ENCODE peak calls at places on chromosome X, in six cellular contexts. R is stimulated activated CD8-positive, alpha-beta memory T cell treated with anti-CD3 and anti-CD28 coated beads, Interleukin-15, amount 100 ng/mL, for 48 hours; U is NCI-H2029 treated with DMSO at 0.1 percent for 48 hours; Y is suprapubic skin; I is stimulated activated CD4-positive, alpha-beta T cell treated with anti-CD3 and anti-CD28 coated beads, Interleukin-2, amount 100 ng/mL, for 48 hours; B is C1 segment of cervical spinal cord. A is an unnamed sample.

GRCh38 chrX:7689791-7690412 is 153.1 kb upstream of the VCX start:
- DNase-seq in R (no peak), U (no peak), Y (no peak), I (no peak), B (no peak), A (no peak)

GRCh38 chrX:39896951-39897740 is 200.6 kb downstream of the BCOR start:
- DNase-seq in R (no peak), U (no peak), Y (no peak), I (no peak), B (no peak), A (no peak)

GRCh38 chrX:142804085-142804484 is 221.6 kb upstream of the SPANXN4 start:
- DNase-seq in R (no peak), U (no peak), Y (no peak), I (peak; percentile 0), B (no peak), A (no peak)

GRCh38 chrX:138775501-138775900 is 64.0 kb upstream of the FGF13 start:
- DNase-seq in R (no peak), U (no peak), Y (no peak), I (no peak), B (no peak), A (no peak)

GRCh38 chrX:17441965-17442364 is 67.0 kb downstream of the NHS start:
- DNase-seq in R (no peak), U (no peak), Y (no peak), I (no peak), B (no peak), A (no peak)

GRCh38 chrX:40531056-40531826 is 49.5 kb upstream of the ATP6AP2 start:
- DNase-seq in R (no peak), U (no peak), Y (no peak), I (no peak), B (no peak), A (no peak)

GRCh38 chrX:48896611-48897011 is 957 bp downstream of the TIMM17B start:
- DNase-seq in R (no peak), U (no peak), Y (no peak), I (no peak), B (no peak), A (no peak)

GRCh38 chrX:124981420-124981819 is 338.3 kb upstream of the TEX13C start:
- DNase-seq in R (no peak), U (no peak), Y (no peak), I (no peak), B (no peak), A (no peak)

GRCh38 chrX:71618303-71618721 is at the start of gene CXCR3:
- DNase-seq in R (peak; percentile 82), U (no peak), Y (no peak), I (peak; percentile 57), B (no peak), A (peak; percentile 50)

GRCh38 chrX:121987163-121987562 is 939.8 kb downstream of the GLUD2 start:
- DNase-seq in R (no peak), U (no peak), Y (no peak), I (no peak), B (no peak), A (no peak)

GRCh38 chrX:45771114-45771513 is 570.4 kb upstream of the DIPK2B start:
- DNase-seq in R (no peak), U (no peak), Y (no peak), I (no peak), B (no peak), A (no peak)

GRCh38 chrX:50827996-50828395 is 14.0 kb upstream of the SHROOM4 start:
- DNase-seq in R (no peak), U (no peak), Y (no peak), I (no peak), B (no peak), A (no peak)

GRCh38 chrX:54950730-54951375 is 30.2 kb downstream of the TRO start:
- DNase-seq in R (no peak), U (peak; percentile 76), Y (no peak), I (no peak), B (no peak), A (no peak)

GRCh38 chrX:132468454-132468853 is 20.4 kb downstream of the MBNL3 start:
- DNase-seq in R (no peak), U (no peak), Y (no peak), I (no peak), B (no peak), A (no peak)

GRCh38 chrX:74525116-74525515 is 89.3 kb downstream of the RLIM start:
- DNase-seq in R (no peak), U (no peak), Y (no peak), I (no peak), B (no peak), A (no peak)

GRCh38 chrX:327660-328126 is 9.1 kb upstream of the GTPBP6 start:
- DNase-seq in R (no peak), U (no peak), Y (peak; percentile 77), I (no peak), B (no peak), A (peak; percentile 25)

GRCh38 chrX:102599950-102600579 is 750 bp downstream of the ARMCX5 start:
- DNase-seq in R (no peak), U (no peak), Y (no peak), I (no peak), B (no peak), A (no peak)

GRCh38 chrX:133590703-133591505 is 175.6 kb upstream of the GPC4 start:
- DNase-seq in R (no peak), U (no peak), Y (no peak), I (no peak), B (no peak), A (no peak)

GRCh38 chrX:146127617-146128016 is 310.0 kb downstream of the SLITRK2 start:
- DNase-seq in R (no peak), U (no peak), Y (no peak), I (no peak), B (no peak), A (no peak)

GRCh38 chrX:83934220-83934619 is 73.3 kb downstream of the CYLC1 start:
- DNase-seq in R (no peak), U (no peak), Y (no peak), I (no peak), B (no peak), A (no peak)

GRCh38 chrX:124293810-124294209 is 38.6 kb upstream of the TEX13D start:
- DNase-seq in R (no peak), U (no peak), Y (no peak), I (no peak), B (no peak), A (no peak)

GRCh38 chrX:29746326-29746725 is 469.0 kb upstream of the MAGEB2 start:
- DNase-seq in R (no peak), U (no peak), Y (no peak), I (no peak), B (no peak), A (no peak)

GRCh38 chrX:129706395-129707072 is 32.2 kb upstream of the XPNPEP2 start:
- DNase-seq in R (no peak), U (peak; percentile 39), Y (no peak), I (no peak), B (no peak), A (no peak)

GRCh38 chrX:1246816-1247215 is 21.8 kb upstream of the CSF2RA start:
- DNase-seq in R (peak; percentile 47), U (no peak), Y (no peak), I (peak; percentile 97), B (no peak), A (peak; percentile 90)

GRCh38 chrX:53695901-53696300 is 9.4 kb upstream of the HUWE1 start:
- DNase-seq in R (no peak), U (no peak), Y (no peak), I (no peak), B (no peak), A (no peak)

GRCh38 chrX:30653415-30654131 is at the start of gene GK:
- DNase-seq in R (no peak), U (no peak), Y (no peak), I (no peak), B (no peak), A (peak; percentile 81)

GRCh38 chrX:27555514-27555913 is 34.6 kb upstream of the DCAF8L2 start:
- DNase-seq in R (no peak), U (no peak), Y (no peak), I (no peak), B (no peak), A (no peak)

GRCh38 chrX:39018526-39018925 is 217.3 kb downstream of the MID1IP1 start:
- DNase-seq in R (no peak), U (no peak), Y (no peak), I (no peak), B (no peak), A (no peak)

GRCh38 chrX:113399501-113400192 is 559.0 kb upstream of the AMOT start:
- DNase-seq in R (no peak), U (no peak), Y (no peak), I (no peak), B (no peak), A (no peak)

GRCh38 chrX:72102760-72103159 is 29.0 kb downstream of the RTL5 start:
- DNase-seq in R (no peak), U (no peak), Y (no peak), I (no peak), B (no peak), A (no peak)

GRCh38 chrX:103376979-103377324 is 614 bp downstream of the BEX3 start:
- DNase-seq in R (no peak), U (no peak), Y (no peak), I (no peak), B (no peak), A (peak; percentile 54)

GRCh38 chrX:10110984-10111363 is 45.8 kb upstream of the CLCN4 start:
- DNase-seq in R (peak; percentile 45), U (no peak), Y (no peak), I (peak; percentile 43), B (no peak), A (no peak)

GRCh38 chrX:112826020-112826419 is 14.6 kb downstream of the AMOT start:
- DNase-seq in R (no peak), U (no peak), Y (no peak), I (no peak), B (no peak), A (no peak)

GRCh38 chrX:155417769-155418168 is 35.9 kb downstream of the F8A2 start:
- DNase-seq in R (no peak), U (no peak), Y (no peak), I (no peak), B (no peak), A (no peak)

GRCh38 chrX:13464599-13465275 is 104.7 kb upstream of the EGFL6 start:
- DNase-seq in R (no peak), U (no peak), Y (no peak), I (no peak), B (no peak), A (no peak)

A was measured in left lung.